ENCODE peak calls at places on chromosomes 5 and 9, in four cellular contexts. D, I, Q and N are unnamed samples.

GRCh38 chr5:113092683-113093082 is 116.1 kb downstream of the DCP2 start:
- DNase-seq in Q (no peak), I (no peak), D (no peak), N (no peak)

GRCh38 chr9:82957526-82958379 is 105.2 kb downstream of the RASEF start:
- DNase-seq in I (no peak), Q (no peak), D (no peak), N (no peak)

GRCh38 chr5:76292923-76293322 is 110.2 kb upstream of the IQGAP2 start:
- DNase-seq in D (no peak), Q (no peak), I (no peak), N (no peak)

GRCh38 chr5:19605846-19606407 is 382.1 kb downstream of the CDH18 start:
- DNase-seq in D (no peak), Q (no peak), I (no peak), N (no peak)

GRCh38 chr9:109556061-109556460 is 58.0 kb upstream of the PTPN3 start:
- DNase-seq in I (no peak), D (peak), Q (no peak), N (no peak)

GRCh38 chr5:159052282-159053011 is 47.3 kb downstream of the EBF1 start:
- DNase-seq in D (no peak), Q (no peak), I (no peak), N (peak)

GRCh38 chr5:492314-492893 is 31.8 kb downstream of the SLC9A3 start:
- DNase-seq in Q (no peak), I (no peak), D (no peak), N (no peak)

GRCh38 chr5:112201141-112201540 is 217.9 kb downstream of the EPB41L4A start:
- DNase-seq in I (no peak), Q (no peak), D (no peak), N (no peak)

GRCh38 chr9:106906129-106906528 is 43.2 kb downstream of the ZNF462 start:
- DNase-seq in I (no peak), D (no peak), Q (no peak), N (no peak)

GRCh38 chr5:124433170-124433569 is 313.3 kb downstream of the ZNF608 start:
- DNase-seq in I (no peak), D (no peak), Q (no peak), N (no peak)

GRCh38 chr5:1090538-1090937 is 21.3 kb downstream of the SLC12A7 start:
- DNase-seq in Q (no peak), D (no peak), I (no peak), N (peak)

GRCh38 chr5:8943301-8943700 is 602.6 kb downstream of the SEMA5A start:
- DNase-seq in D (no peak), Q (no peak), I (no peak), N (peak)

GRCh38 chr5:143196601-143197259 is 206.8 kb downstream of the NR3C1 start:
- DNase-seq in I (no peak), D (no peak), Q (no peak), N (no peak)

GRCh38 chr9:8401961-8402701 is 602.6 kb upstream of the DMAC1 start:
- DNase-seq in I (no peak), Q (no peak), D (no peak), N (no peak)

GRCh38 chr5:1929108-1929991 is 46.6 kb upstream of the IRX4 start:
- DNase-seq in D (no peak), I (no peak), Q (no peak), N (no peak)

GRCh38 chr9:23638837-23639426 is 187.1 kb downstream of the ELAVL2 start:
- DNase-seq in I (no peak), Q (no peak), D (no peak), N (no peak)

GRCh38 chr5:58400737-58401136 is 59.1 kb downstream of the PLK2 start:
- DNase-seq in I (no peak), D (no peak), Q (no peak), N (no peak)

GRCh38 chr9:96565684-96566360 is 53.8 kb downstream of the CDC14B start:
- DNase-seq in Q (no peak), I (no peak), D (no peak), N (peak)

GRCh38 chr9:25377039-25377438 is 301.2 kb downstream of the TUSC1 start:
- DNase-seq in Q (no peak), D (no peak), I (no peak), N (no peak)

GRCh38 chr5:121954086-121954485 is 7.7 kb upstream of the SRFBP1 start:
- DNase-seq in D (no peak), I (no peak), Q (no peak), N (no peak)

GRCh38 chr5:89584339-89584956 is 701.5 kb upstream of the MEF2C start:
- DNase-seq in D (peak), Q (no peak), I (peak), N (peak)

GRCh38 chr9:92590386-92590785 is 54.6 kb upstream of the ECM2 start:
- DNase-seq in D (no peak), Q (no peak), I (no peak), N (peak)

GRCh38 chr5:138698713-138699112 is 54.5 kb upstream of the CTNNA1 start:
- DNase-seq in Q (no peak), D (no peak), I (no peak), N (no peak)

GRCh38 chr9:135103931-135104639 is 16.6 kb downstream of the OLFM1 start:
- DNase-seq in I (no peak), Q (no peak), D (no peak), N (no peak)

GRCh38 chr9:89874351-89875321 is 269.8 kb downstream of the GADD45G start:
- DNase-seq in Q (peak), D (no peak), I (no peak), N (no peak)

GRCh38 chr9:22201256-22201655 is 192.2 kb upstream of the CDKN2B start:
- DNase-seq in Q (no peak), I (no peak), D (no peak), N (no peak)

GRCh38 chr9:128099932-128100491 is 27.5 kb downstream of the PTGES2 start:
- DNase-seq in Q (no peak), I (no peak), D (no peak), N (no peak)

GRCh38 chr9:113187935-113188595 is 33.0 kb downstream of the FKBP15 start:
- DNase-seq in D (peak), I (peak), Q (no peak), N (peak)

GRCh38 chr5:119926301-119926700 is 296.9 kb downstream of the FAM170A start:
- DNase-seq in D (no peak), I (no peak), Q (no peak), N (no peak)
- TF ChIP-seq CTCF in D (no peak), I (no peak), Q (no peak), N (no peak)

GRCh38 chr5:35859101-35859661 is 2.5 kb downstream of the IL7R start:
- DNase-seq in D (no peak), Q (no peak), I (no peak), N (peak)
- H3K4me3 ChIP-seq in D (no peak), Q (no peak), I (peak), N (no peak)

GRCh38 chr5:115166744-115167393 is 2.8 kb downstream of the TRIM36 start:
- DNase-seq in Q (no peak), D (no peak), I (no peak), N (no peak)

GRCh38 chr5:115170128-115170923 is 618 bp upstream of the TRIM36 start:
- DNase-seq in I (no peak), Q (no peak), D (no peak), N (no peak)

GRCh38 chr5:115168829-115169391 is 798 bp downstream of the TRIM36 start:
- DNase-seq in I (no peak), D (no peak), Q (no peak), N (no peak)

GRCh38 chr5:115170924-115171510 is 1.3 kb upstream of the TRIM36 start:
- DNase-seq in Q (no peak), D (no peak), I (no peak), N (no peak)

GRCh38 chr5:115169392-115170127 is at the start of gene TRIM36:
- DNase-seq in I (peak), D (peak), Q (peak), N (peak)
- TF ChIP-seq CTCF in I (peak), D (no peak), Q (peak), N (no peak)

GRCh38 chr9:136539427-136540412 is 6.1 kb downstream of the NOTCH1 start:
- DNase-seq in Q (peak), I (no peak), D (no peak), N (no peak)
- H3K4me3 ChIP-seq in Q (peak), I (no peak), D (no peak), N (no peak)

GRCh38 chr5:164475339-164475977 is 970.0 kb downstream of the MAT2B start:
- DNase-seq in Q (no peak), D (no peak), I (no peak), N (peak)
- TF ChIP-seq CTCF in Q (peak), D (peak), I (peak), N (peak)

DNA sequence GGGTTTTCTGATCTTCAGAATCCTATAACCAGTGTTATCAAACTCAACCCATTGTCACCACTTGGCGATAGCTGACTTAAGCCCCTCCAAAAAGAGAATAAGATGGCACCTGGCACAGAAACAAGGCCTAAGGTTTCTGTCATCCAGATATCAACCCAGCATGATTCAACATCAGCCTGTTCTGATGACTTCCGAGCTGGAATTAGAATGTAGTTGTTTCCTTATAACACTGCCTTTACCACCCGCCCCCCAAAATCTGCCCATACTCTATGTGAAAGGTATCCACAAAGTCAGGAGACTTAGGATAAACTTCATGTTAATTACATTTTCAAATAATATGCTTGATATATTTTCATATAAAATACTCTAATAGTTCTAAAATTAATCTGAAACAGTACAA is 5.2 kb downstream of the KLF9 start:
- DNase-seq in D (no peak), Q (no peak), I (no peak), N (peak)
- H3K4me3 ChIP-seq in D (no peak), Q (peak), I (no peak), N (peak)

GRCh38 chr5:157828949-157829639 is 29.9 kb downstream of the CLINT1 start:
- DNase-seq in D (no peak), I (no peak), Q (no peak), N (no peak)
- TF ChIP-seq CTCF in D (peak), I (peak), Q (peak), N (peak)

GRCh38 chr9:125700791-125701190 is 6.2 kb downstream of the MAPKAP1 start:
- DNase-seq in D (no peak), I (peak), Q (no peak), N (peak)
- H3K4me3 ChIP-seq in D (no peak), I (no peak), Q (no peak), N (no peak)